ENCODE peak calls at places on chromosomes 4 and X, in eight cellular contexts. One of them, this sample, is unnamed. For H3K4me1, the result is how much of the 10 kb centered on the place peaks cover.

GRCh38 chr4:56981795-56982201 is 3.1 kb downstream of the POLR2B start:
- DNase-seq in fibroblast of lung: peak
- DNase-seq in A549: no peak
- DNase-seq in CD8-positive, alpha-beta memory T cell: no peak
- DNase-seq in psoas muscle: no peak
- DNase-seq in right lobe of liver: no peak
- DNase-seq in transverse colon: no peak
- DNase-seq in Karpas-422: no peak
- DNase-seq in this sample: no peak

GRCh38 chr4:159175165-159175988 is 72.5 kb downstream of the RAPGEF2 start:
- DNase-seq in fibroblast of lung: peak
- DNase-seq in A549: peak
- DNase-seq in CD8-positive, alpha-beta memory T cell: peak
- DNase-seq in psoas muscle: peak
- DNase-seq in right lobe of liver: peak
- DNase-seq in transverse colon: peak
- DNase-seq in Karpas-422: peak
- DNase-seq in this sample: peak

GRCh38 chr4:7719354-7720174 is 220.1 kb downstream of the AFAP1 start:
- DNase-seq in fibroblast of lung: peak
- DNase-seq in A549: no peak
- DNase-seq in CD8-positive, alpha-beta memory T cell: no peak
- DNase-seq in psoas muscle: peak
- DNase-seq in right lobe of liver: peak
- DNase-seq in transverse colon: peak
- DNase-seq in Karpas-422: peak
- DNase-seq in this sample: peak

GRCh38 chrX:54785901-54786300 is 12.2 kb downstream of the ITIH6 start:
- DNase-seq in fibroblast of lung: no peak
- DNase-seq in A549: peak
- DNase-seq in CD8-positive, alpha-beta memory T cell: no peak
- DNase-seq in psoas muscle: no peak
- DNase-seq in right lobe of liver: peak
- DNase-seq in transverse colon: no peak
- DNase-seq in Karpas-422: peak
- DNase-seq in this sample: no peak

GRCh38 chr4:20464381-20464780 is 212.7 kb downstream of the SLIT2 start:
- DNase-seq in fibroblast of lung: peak
- DNase-seq in A549: no peak
- DNase-seq in CD8-positive, alpha-beta memory T cell: no peak
- DNase-seq in psoas muscle: no peak
- DNase-seq in right lobe of liver: no peak
- DNase-seq in transverse colon: no peak
- DNase-seq in Karpas-422: no peak
- DNase-seq in this sample: peak

GRCh38 chrX:129523076-129524055 is at the start of gene SMARCA1:
- DNase-seq in fibroblast of lung: peak
- DNase-seq in A549: peak
- DNase-seq in CD8-positive, alpha-beta memory T cell: no peak
- DNase-seq in psoas muscle: peak
- DNase-seq in right lobe of liver: peak
- DNase-seq in transverse colon: peak
- DNase-seq in Karpas-422: no peak
- DNase-seq in this sample: peak

GRCh38 chrX:118100091-118100490 is 16.5 kb downstream of the KLHL13 start:
- DNase-seq in fibroblast of lung: no peak
- DNase-seq in A549: no peak
- DNase-seq in CD8-positive, alpha-beta memory T cell: no peak
- DNase-seq in psoas muscle: no peak
- DNase-seq in right lobe of liver: no peak
- DNase-seq in transverse colon: no peak
- DNase-seq in Karpas-422: no peak
- DNase-seq in this sample: no peak

GRCh38 chrX:56947695-56948094 is 47.6 kb downstream of the SPIN3 start:
- DNase-seq in fibroblast of lung: peak
- DNase-seq in A549: no peak
- DNase-seq in CD8-positive, alpha-beta memory T cell: no peak
- DNase-seq in psoas muscle: no peak
- DNase-seq in right lobe of liver: no peak
- DNase-seq in transverse colon: no peak
- DNase-seq in Karpas-422: no peak
- DNase-seq in this sample: no peak

GRCh38 chrX:110442631-110443030 is 84.0 kb downstream of the RTL9 start:
- DNase-seq in fibroblast of lung: peak
- DNase-seq in A549: peak
- DNase-seq in CD8-positive, alpha-beta memory T cell: no peak
- DNase-seq in psoas muscle: no peak
- DNase-seq in right lobe of liver: no peak
- DNase-seq in transverse colon: no peak
- DNase-seq in Karpas-422: peak
- DNase-seq in this sample: peak

GRCh38 chr4:40040908-40041307 is 15.7 kb upstream of the N4BP2 start:
- DNase-seq in fibroblast of lung: no peak
- DNase-seq in A549: no peak
- DNase-seq in CD8-positive, alpha-beta memory T cell: no peak
- DNase-seq in psoas muscle: no peak
- DNase-seq in right lobe of liver: no peak
- DNase-seq in transverse colon: no peak
- DNase-seq in Karpas-422: no peak
- DNase-seq in this sample: no peak

GRCh38 chr4:38109896-38110295 is 149.7 kb downstream of the PTTG2 start:
- DNase-seq in fibroblast of lung: no peak
- DNase-seq in A549: no peak
- DNase-seq in CD8-positive, alpha-beta memory T cell: no peak
- DNase-seq in psoas muscle: no peak
- DNase-seq in right lobe of liver: no peak
- DNase-seq in transverse colon: no peak
- DNase-seq in Karpas-422: no peak
- DNase-seq in this sample: peak

GRCh38 chr4:26227827-26228226 is 93.0 kb upstream of the RBPJ start:
- DNase-seq in fibroblast of lung: no peak
- DNase-seq in A549: no peak
- DNase-seq in CD8-positive, alpha-beta memory T cell: no peak
- DNase-seq in psoas muscle: no peak
- DNase-seq in right lobe of liver: no peak
- DNase-seq in transverse colon: no peak
- DNase-seq in Karpas-422: no peak
- DNase-seq in this sample: peak

GRCh38 chrX:100976211-100976610 is 6.7 kb downstream of the ARL13A start:
- DNase-seq in fibroblast of lung: peak
- DNase-seq in A549: no peak
- DNase-seq in CD8-positive, alpha-beta memory T cell: no peak
- DNase-seq in psoas muscle: no peak
- DNase-seq in right lobe of liver: no peak
- DNase-seq in transverse colon: no peak
- DNase-seq in Karpas-422: no peak
- DNase-seq in this sample: no peak

GRCh38 chr4:537436-538264 is 38.4 kb downstream of the TMEM271 start:
- DNase-seq in fibroblast of lung: no peak
- DNase-seq in A549: no peak
- DNase-seq in CD8-positive, alpha-beta memory T cell: no peak
- DNase-seq in psoas muscle: no peak
- DNase-seq in right lobe of liver: no peak
- DNase-seq in transverse colon: no peak
- DNase-seq in Karpas-422: no peak
- DNase-seq in this sample: no peak

GRCh38 chr4:110275871-110276270 is 77.5 kb upstream of the ELOVL6 start:
- DNase-seq in fibroblast of lung: peak
- DNase-seq in A549: no peak
- DNase-seq in CD8-positive, alpha-beta memory T cell: no peak
- DNase-seq in psoas muscle: no peak
- DNase-seq in right lobe of liver: no peak
- DNase-seq in transverse colon: no peak
- DNase-seq in Karpas-422: no peak
- DNase-seq in this sample: no peak

GRCh38 chr4:8383016-8383415 is 57.5 kb downstream of the ACOX3 start:
- DNase-seq in fibroblast of lung: no peak
- DNase-seq in A549: no peak
- DNase-seq in CD8-positive, alpha-beta memory T cell: no peak
- DNase-seq in psoas muscle: peak
- DNase-seq in right lobe of liver: no peak
- DNase-seq in transverse colon: no peak
- DNase-seq in Karpas-422: no peak
- DNase-seq in this sample: no peak

GRCh38 chr4:859496-859895 is 33.6 kb upstream of the CPLX1 start:
- DNase-seq in fibroblast of lung: no peak
- DNase-seq in A549: no peak
- DNase-seq in CD8-positive, alpha-beta memory T cell: peak
- DNase-seq in psoas muscle: peak
- DNase-seq in right lobe of liver: no peak
- DNase-seq in transverse colon: no peak
- DNase-seq in Karpas-422: no peak
- DNase-seq in this sample: no peak

GRCh38 chrX:9498236-9498635 is 33.4 kb downstream of the TBL1X start:
- DNase-seq in fibroblast of lung: peak
- DNase-seq in A549: no peak
- DNase-seq in CD8-positive, alpha-beta memory T cell: no peak
- DNase-seq in psoas muscle: no peak
- DNase-seq in right lobe of liver: no peak
- DNase-seq in transverse colon: no peak
- DNase-seq in Karpas-422: no peak
- DNase-seq in this sample: no peak

GRCh38 chrX:101931104-101931493 is 728 bp downstream of the ZMAT1 start:
- DNase-seq in fibroblast of lung: no peak
- DNase-seq in A549: peak
- DNase-seq in CD8-positive, alpha-beta memory T cell: no peak
- DNase-seq in psoas muscle: no peak
- DNase-seq in right lobe of liver: no peak
- DNase-seq in transverse colon: no peak
- DNase-seq in Karpas-422: peak
- DNase-seq in this sample: no peak

GRCh38 chr4:184450045-184450444 is 24.3 kb downstream of the IRF2 start:
- DNase-seq in fibroblast of lung: peak
- DNase-seq in A549: no peak
- DNase-seq in CD8-positive, alpha-beta memory T cell: no peak
- DNase-seq in psoas muscle: no peak
- DNase-seq in right lobe of liver: no peak
- DNase-seq in transverse colon: no peak
- DNase-seq in Karpas-422: no peak
- DNase-seq in this sample: no peak
- H3K4me1 ChIP-seq in fibroblast of lung: under half
- H3K4me1 ChIP-seq in A549: under half
- H3K4me1 ChIP-seq in CD8-positive, alpha-beta memory T cell: half or more
- H3K4me1 ChIP-seq in psoas muscle: half or more
- H3K4me1 ChIP-seq in right lobe of liver: under half
- H3K4me1 ChIP-seq in transverse colon: under half
- H3K4me1 ChIP-seq in Karpas-422: half or more
- H3K4me1 ChIP-seq in this sample: under half

DNA sequence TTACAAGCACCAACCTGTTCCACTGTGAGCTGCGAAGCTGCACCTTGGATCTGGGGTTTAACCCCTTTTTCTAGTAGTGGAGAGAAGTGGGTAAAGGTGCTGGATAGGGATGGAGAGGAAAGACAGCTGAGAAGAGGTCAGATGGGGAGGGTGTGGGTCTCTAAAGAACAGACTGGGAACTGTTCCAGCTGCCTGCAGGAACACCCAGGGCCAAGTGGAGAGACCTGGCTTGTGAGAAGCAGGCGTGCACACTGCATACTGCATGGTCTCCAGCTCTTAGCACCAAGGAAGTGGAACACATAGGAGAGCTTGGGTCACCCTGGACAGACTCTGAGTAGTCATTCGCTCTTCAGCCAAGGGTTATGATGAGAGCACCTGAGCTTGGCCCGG is 16.1 kb downstream of the BCOR start:
- DNase-seq in fibroblast of lung: no peak
- DNase-seq in A549: no peak
- DNase-seq in CD8-positive, alpha-beta memory T cell: no peak
- DNase-seq in psoas muscle: no peak
- DNase-seq in right lobe of liver: no peak
- DNase-seq in transverse colon: no peak
- DNase-seq in Karpas-422: no peak
- DNase-seq in this sample: no peak
- H3K4me1 ChIP-seq in fibroblast of lung: under half
- H3K4me1 ChIP-seq in A549: under half
- H3K4me1 ChIP-seq in CD8-positive, alpha-beta memory T cell: under half
- H3K4me1 ChIP-seq in psoas muscle: under half
- H3K4me1 ChIP-seq in right lobe of liver: under half
- H3K4me1 ChIP-seq in transverse colon: under half
- H3K4me1 ChIP-seq in Karpas-422: under half
- H3K4me1 ChIP-seq in this sample: half or more

GRCh38 chr4:186472948-186473347 is 82.4 kb downstream of the MTNR1A start:
- DNase-seq in fibroblast of lung: peak
- DNase-seq in A549: peak
- DNase-seq in CD8-positive, alpha-beta memory T cell: no peak
- DNase-seq in psoas muscle: no peak
- DNase-seq in right lobe of liver: no peak
- DNase-seq in transverse colon: no peak
- DNase-seq in Karpas-422: no peak
- DNase-seq in this sample: peak
- H3K4me1 ChIP-seq in fibroblast of lung: under half
- H3K4me1 ChIP-seq in A549: under half
- H3K4me1 ChIP-seq in CD8-positive, alpha-beta memory T cell: under half
- H3K4me1 ChIP-seq in psoas muscle: under half
- H3K4me1 ChIP-seq in right lobe of liver: under half
- H3K4me1 ChIP-seq in transverse colon: under half
- H3K4me1 ChIP-seq in Karpas-422: under half
- H3K4me1 ChIP-seq in this sample: under half

GRCh38 chrX:153726286-153727107 is 1.8 kb downstream of the ABCD1 start:
- DNase-seq in fibroblast of lung: peak
- DNase-seq in A549: no peak
- DNase-seq in CD8-positive, alpha-beta memory T cell: peak
- DNase-seq in psoas muscle: peak
- DNase-seq in right lobe of liver: peak
- DNase-seq in transverse colon: peak
- DNase-seq in Karpas-422: peak
- DNase-seq in this sample: peak

GRCh38 chrX:153728951-153729631 is 4.4 kb downstream of the ABCD1 start:
- DNase-seq in fibroblast of lung: no peak
- DNase-seq in A549: no peak
- DNase-seq in CD8-positive, alpha-beta memory T cell: no peak
- DNase-seq in psoas muscle: no peak
- DNase-seq in right lobe of liver: no peak
- DNase-seq in transverse colon: no peak
- DNase-seq in Karpas-422: no peak
- DNase-seq in this sample: no peak

GRCh38 chrX:153727108-153727931 is 2.7 kb downstream of the ABCD1 start:
- DNase-seq in fibroblast of lung: peak
- DNase-seq in A549: no peak
- DNase-seq in CD8-positive, alpha-beta memory T cell: no peak
- DNase-seq in psoas muscle: peak
- DNase-seq in right lobe of liver: peak
- DNase-seq in transverse colon: peak
- DNase-seq in Karpas-422: no peak
- DNase-seq in this sample: no peak

GRCh38 chrX:153725832-153726285 is 1.2 kb downstream of the ABCD1 start:
- DNase-seq in fibroblast of lung: no peak
- DNase-seq in A549: no peak
- DNase-seq in CD8-positive, alpha-beta memory T cell: no peak
- DNase-seq in psoas muscle: peak
- DNase-seq in right lobe of liver: no peak
- DNase-seq in transverse colon: no peak
- DNase-seq in Karpas-422: no peak
- DNase-seq in this sample: no peak

DNA sequence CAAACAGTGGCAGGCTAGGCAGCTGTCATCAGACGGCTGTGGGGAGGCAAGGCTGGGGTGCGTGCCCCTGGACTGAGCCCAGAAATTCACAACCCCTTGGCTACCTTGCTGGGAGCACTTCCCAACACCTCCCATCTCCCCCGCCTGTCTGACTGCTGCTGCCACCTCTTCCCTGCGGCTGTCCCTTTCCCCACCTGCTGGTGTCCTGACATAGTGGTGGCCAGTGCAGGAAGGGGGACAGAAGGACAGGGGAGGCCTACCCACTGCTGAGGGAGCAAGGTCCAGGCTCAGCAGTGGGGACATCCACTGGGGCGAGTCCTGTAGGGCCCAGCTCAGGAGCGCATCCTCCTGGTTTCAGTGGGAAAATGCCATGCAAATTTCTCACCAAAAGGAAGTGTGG is 3.4 kb downstream of the ABCD1 start:
- DNase-seq in fibroblast of lung: no peak
- DNase-seq in A549: no peak
- DNase-seq in CD8-positive, alpha-beta memory T cell: no peak
- DNase-seq in psoas muscle: no peak
- DNase-seq in right lobe of liver: no peak
- DNase-seq in transverse colon: no peak
- DNase-seq in Karpas-422: no peak
- DNase-seq in this sample: no peak
- H3K4me1 ChIP-seq in fibroblast of lung: under half
- H3K4me1 ChIP-seq in A549: under half
- H3K4me1 ChIP-seq in CD8-positive, alpha-beta memory T cell: under half
- H3K4me1 ChIP-seq in psoas muscle: under half
- H3K4me1 ChIP-seq in right lobe of liver: under half
- H3K4me1 ChIP-seq in transverse colon: under half
- H3K4me1 ChIP-seq in Karpas-422: under half
- H3K4me1 ChIP-seq in this sample: under half